ENCODE peak calls at places on chromosomes 1 and 21, in seven cellular contexts. O is neural crest cell, Z is fibroblast of lung, L is foreskin fibroblast, U is activated B cell treated with CpG ODN at 0.5 μM for 24 hours, R is psoas muscle, X is spleen. N is an unnamed sample.

GRCh38 chr1:53294557-53294956 is 33.3 kb downstream of the LRP8 start:
- DNase-seq in O (no peak), Z (no peak), L (peak; percentile 49), U (no peak), R (no peak), X (no peak), N (no peak)

GRCh38 chr1:209516771-209517471 is 66.6 kb upstream of the CAMK1G start:
- DNase-seq in O (no peak), Z (no peak), L (no peak), U (no peak), R (no peak), X (no peak), N (no peak)

GRCh38 chr1:67850151-67850551 is 16.9 kb upstream of the GNG12 start:
- DNase-seq in O (peak; percentile 7), Z (peak; percentile 66), L (peak; percentile 33), U (no peak), R (no peak), X (no peak), N (no peak)

GRCh38 chr1:160282807-160283206 is 2.1 kb downstream of the PEX19 start:
- DNase-seq in O (no peak), Z (no peak), L (no peak), U (no peak), R (no peak), X (no peak), N (no peak)

GRCh38 chr1:12495725-12496124 is 122.3 kb downstream of the DHRS3 start:
- DNase-seq in O (no peak), Z (no peak), L (no peak), U (no peak), R (no peak), X (no peak), N (no peak)

GRCh38 chr1:172446547-172446946 is 2.7 kb upstream of the PIGC start:
- DNase-seq in O (no peak), Z (no peak), L (no peak), U (no peak), R (no peak), X (no peak), N (no peak)

GRCh38 chr1:180643693-180644092 is 11.9 kb downstream of the XPR1 start:
- DNase-seq in O (no peak), Z (peak; percentile 56), L (peak; percentile 18), U (no peak), R (no peak), X (no peak), N (no peak)

GRCh38 chr1:167748901-167749300 is 27.1 kb downstream of the MPZL1 start:
- DNase-seq in O (no peak), Z (peak; percentile 43), L (no peak), U (no peak), R (no peak), X (no peak), N (no peak)

GRCh38 chr1:209156991-209157390 is 426.5 kb upstream of the CAMK1G start:
- DNase-seq in O (no peak), Z (no peak), L (no peak), U (no peak), R (no peak), X (no peak), N (no peak)

GRCh38 chr21:17050156-17050555 is 462.7 kb upstream of the CXADR start:
- DNase-seq in O (no peak), Z (peak; percentile 17), L (no peak), U (no peak), R (no peak), X (no peak), N (no peak)

GRCh38 chr1:116472431-116472961 is 98.3 kb downstream of the CD58 start:
- DNase-seq in O (no peak), Z (no peak), L (no peak), U (no peak), R (no peak), X (no peak), N (no peak)

GRCh38 chr1:80218112-80218511 is 1211.6 kb upstream of the ADGRL4 start:
- DNase-seq in O (no peak), Z (peak; percentile 75), L (peak; percentile 59), U (no peak), R (no peak), X (no peak), N (no peak)

GRCh38 chr21:39564200-39564599 is 48.5 kb upstream of the B3GALT5 start:
- DNase-seq in O (no peak), Z (no peak), L (no peak), U (no peak), R (no peak), X (no peak), N (no peak)

GRCh38 chr1:32984090-32984828 is 19.6 kb upstream of the RNF19B start:
- DNase-seq in O (no peak), Z (peak; percentile 73), L (no peak), U (no peak), R (no peak), X (no peak), N (no peak)

GRCh38 chr1:197970771-197971170 is 53.6 kb downstream of the LHX9 start:
- DNase-seq in O (no peak), Z (no peak), L (no peak), U (no peak), R (no peak), X (no peak), N (no peak)

GRCh38 chr1:178628637-178629548 is 96.2 kb upstream of the RALGPS2 start:
- DNase-seq in O (no peak), Z (peak; percentile 55), L (peak; percentile 77), U (no peak), R (peak; percentile 31), X (no peak), N (no peak)

GRCh38 chr1:147772540-147772939 is 12.1 kb upstream of the GJA5 start:
- DNase-seq in O (no peak), Z (no peak), L (no peak), U (no peak), R (no peak), X (no peak), N (no peak)
- TF ChIP-seq CTCF in O (no peak), Z (no peak), L (no peak), U (no peak), R (no peak), X (no peak), N (no peak)

DNA sequence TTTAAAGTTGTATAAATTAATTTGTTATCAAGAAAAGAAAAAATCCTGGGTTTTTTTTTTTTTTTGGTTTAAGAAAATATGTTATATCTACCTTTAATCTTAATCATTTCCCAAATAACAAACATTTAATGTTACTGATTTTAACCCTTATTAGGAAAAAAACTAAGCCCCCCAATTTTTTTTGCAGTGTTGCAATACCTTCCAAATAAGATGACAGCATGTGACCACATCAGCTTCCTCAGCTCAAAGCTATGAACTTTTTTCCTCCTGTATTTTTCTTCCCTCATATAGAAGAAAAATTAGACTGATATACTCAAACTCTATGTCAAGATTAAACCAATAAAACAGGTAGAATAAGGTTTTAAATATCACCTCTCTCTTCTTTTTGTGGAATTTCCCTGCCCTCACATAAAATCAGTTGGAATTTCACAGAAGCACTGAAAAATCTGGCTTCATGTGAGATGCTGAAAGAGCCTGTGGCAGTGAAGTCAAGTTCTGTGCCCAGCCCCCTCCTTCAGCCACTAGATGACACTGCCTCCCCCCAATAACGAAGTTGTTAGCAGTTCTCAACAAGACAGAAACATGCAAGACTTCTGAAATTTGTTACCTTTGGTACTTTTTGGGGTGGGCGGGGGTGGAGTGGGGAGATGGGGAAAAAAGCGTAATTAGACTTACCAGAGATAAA is 9.6 kb upstream of the SMYD2 start:
- DNase-seq in O (no peak), Z (no peak), L (no peak), U (no peak), R (no peak), X (no peak), N (no peak)
- TF ChIP-seq CTCF in O (no peak), Z (no peak), L (no peak), U (no peak), R (no peak), X (no peak), N (no peak)

GRCh38 chr1:162635418-162635817 is 3.2 kb downstream of the DDR2 start:
- DNase-seq in O (no peak), Z (no peak), L (no peak), U (no peak), R (no peak), X (no peak), N (no peak)

GRCh38 chr1:162632743-162633326 is 571 bp downstream of the DDR2 start:
- DNase-seq in O (no peak), Z (peak; percentile 63), L (no peak), U (no peak), R (no peak), X (no peak), N (no peak)

GRCh38 chr1:162631546-162632233 is 574 bp upstream of the DDR2 start:
- DNase-seq in O (no peak), Z (peak; percentile 84), L (peak; percentile 79), U (no peak), R (peak; percentile 28), X (no peak), N (no peak)

GRCh38 chr1:162632234-162632666 is at the start of gene DDR2:
- DNase-seq in O (no peak), Z (peak; percentile 99), L (peak; percentile 96), U (no peak), R (peak; percentile 73), X (no peak), N (no peak)

GRCh38 chr1:162633327-162633762 is 1.1 kb downstream of the DDR2 start:
- DNase-seq in O (no peak), Z (peak; percentile 70), L (no peak), U (no peak), R (no peak), X (no peak), N (no peak)
- TF ChIP-seq CTCF in O (no peak), Z (peak; percentile 32), L (peak; percentile 18), U (no peak), R (no peak), X (no peak), N (no peak)

GRCh38 chr21:35203093-35204021 is 154.3 kb upstream of the RUNX1 start:
- DNase-seq in O (no peak), Z (peak; percentile 85), L (peak; percentile 65), U (no peak), R (peak; percentile 43), X (no peak), N (no peak)

GRCh38 chr21:35207322-35207721 is 158.2 kb upstream of the RUNX1 start:
- DNase-seq in O (no peak), Z (no peak), L (no peak), U (no peak), R (peak; percentile 30), X (no peak), N (no peak)

GRCh38 chr21:35204125-35204524 is 155.0 kb upstream of the RUNX1 start:
- DNase-seq in O (no peak), Z (no peak), L (no peak), U (no peak), R (no peak), X (no peak), N (no peak)

GRCh38 chr21:35206141-35207125 is 157.3 kb upstream of the RUNX1 start:
- DNase-seq in O (no peak), Z (no peak), L (no peak), U (no peak), R (peak; percentile 36), X (no peak), N (no peak)

DNA sequence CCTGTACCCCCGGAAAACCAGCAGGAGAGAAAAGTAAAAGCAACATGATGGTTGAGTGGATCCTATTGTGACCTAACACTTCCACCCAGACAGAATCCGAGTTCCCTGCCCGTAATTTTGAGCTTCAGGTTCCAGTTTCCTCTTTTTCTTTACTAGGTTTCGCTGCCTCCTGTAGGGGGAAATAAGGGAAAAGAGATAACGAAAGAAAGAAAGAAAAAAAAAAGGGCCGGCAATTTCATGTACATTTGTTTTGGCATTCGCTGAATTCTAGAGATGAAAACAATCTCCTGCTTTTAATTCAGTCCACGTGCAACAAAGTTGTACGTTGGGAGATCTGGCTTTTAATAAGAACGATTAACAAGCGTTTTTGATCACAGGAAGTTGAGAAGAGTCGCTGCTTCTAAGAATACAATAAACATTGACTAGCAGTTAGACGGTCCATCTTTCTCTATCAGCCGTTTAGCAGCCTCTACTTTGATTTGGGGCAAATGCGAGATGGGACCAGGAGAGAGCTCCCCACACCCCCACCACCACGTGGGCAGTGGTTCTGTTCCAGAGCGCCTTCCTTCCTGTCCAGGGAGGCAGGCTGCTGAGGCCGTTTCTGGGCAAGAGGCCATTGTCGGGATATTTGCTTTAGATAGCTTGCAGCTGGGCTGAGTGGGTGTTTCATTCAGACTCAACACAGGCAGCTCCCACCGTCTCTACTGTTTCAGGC is 155.9 kb upstream of the RUNX1 start:
- DNase-seq in O (no peak), Z (peak; percentile 97), L (peak; percentile 85), U (no peak), R (peak; percentile 72), X (peak; percentile 78), N (no peak)
- TF ChIP-seq CTCF in O (no peak), Z (peak; percentile 23), L (peak; percentile 31), U (no peak), R (no peak), X (no peak), N (no peak)

N was measured in mesothelial cell of epicardium.